ENCODE peak calls at places on chromosomes 1 and 21, in nine cellular contexts. One of them, this sample, is unnamed.

GRCh38 chr21:43881283-43881682 is 16.3 kb downstream of the AGPAT3 start:
- ATAC-seq in heart left ventricle: no peak
- ATAC-seq in naive thymus-derived CD8-positive, alpha-beta T cell: no peak
- ATAC-seq in activated T-cell treated with anti-CD3 and anti-CD28 coated beads, Interleukin-2, amount 50 U/mL, for 72 hours: peak
- ATAC-seq in GM12878: no peak
- ATAC-seq in CD8-positive, alpha-beta T cell: peak
- ATAC-seq in activated CD8-positive, alpha-beta T cell treated with anti-CD3 and anti-CD28 coated beads for 36 hours: peak
- ATAC-seq in activated B cell treated with CpG ODN at 0.5 μM for 24 hours: no peak
- ATAC-seq in psoas muscle: no peak
- ATAC-seq in this sample: peak

GRCh38 chr1:211548321-211549091 is 30.5 kb downstream of the SLC30A1 start:
- ATAC-seq in heart left ventricle: peak
- ATAC-seq in naive thymus-derived CD8-positive, alpha-beta T cell: no peak
- ATAC-seq in activated T-cell treated with anti-CD3 and anti-CD28 coated beads, Interleukin-2, amount 50 U/mL, for 72 hours: peak
- ATAC-seq in GM12878: peak
- ATAC-seq in CD8-positive, alpha-beta T cell: no peak
- ATAC-seq in activated CD8-positive, alpha-beta T cell treated with anti-CD3 and anti-CD28 coated beads for 36 hours: peak
- ATAC-seq in activated B cell treated with CpG ODN at 0.5 μM for 24 hours: no peak
- ATAC-seq in psoas muscle: no peak
- ATAC-seq in this sample: peak

GRCh38 chr21:39538453-39539042 is 74.2 kb upstream of the B3GALT5 start:
- ATAC-seq in heart left ventricle: no peak
- ATAC-seq in naive thymus-derived CD8-positive, alpha-beta T cell: no peak
- ATAC-seq in activated T-cell treated with anti-CD3 and anti-CD28 coated beads, Interleukin-2, amount 50 U/mL, for 72 hours: no peak
- ATAC-seq in GM12878: no peak
- ATAC-seq in CD8-positive, alpha-beta T cell: no peak
- ATAC-seq in activated CD8-positive, alpha-beta T cell treated with anti-CD3 and anti-CD28 coated beads for 36 hours: no peak
- ATAC-seq in activated B cell treated with CpG ODN at 0.5 μM for 24 hours: no peak
- ATAC-seq in psoas muscle: no peak
- ATAC-seq in this sample: no peak

GRCh38 chr1:215287362-215287761 is 204.8 kb downstream of the KCNK2 start:
- ATAC-seq in heart left ventricle: no peak
- ATAC-seq in naive thymus-derived CD8-positive, alpha-beta T cell: no peak
- ATAC-seq in activated T-cell treated with anti-CD3 and anti-CD28 coated beads, Interleukin-2, amount 50 U/mL, for 72 hours: no peak
- ATAC-seq in GM12878: no peak
- ATAC-seq in CD8-positive, alpha-beta T cell: no peak
- ATAC-seq in activated CD8-positive, alpha-beta T cell treated with anti-CD3 and anti-CD28 coated beads for 36 hours: no peak
- ATAC-seq in activated B cell treated with CpG ODN at 0.5 μM for 24 hours: no peak
- ATAC-seq in psoas muscle: no peak
- ATAC-seq in this sample: no peak

GRCh38 chr1:167923324-167924039 is 9.5 kb upstream of the ADCY10 start:
- ATAC-seq in heart left ventricle: no peak
- ATAC-seq in naive thymus-derived CD8-positive, alpha-beta T cell: no peak
- ATAC-seq in activated T-cell treated with anti-CD3 and anti-CD28 coated beads, Interleukin-2, amount 50 U/mL, for 72 hours: no peak
- ATAC-seq in GM12878: peak
- ATAC-seq in CD8-positive, alpha-beta T cell: no peak
- ATAC-seq in activated CD8-positive, alpha-beta T cell treated with anti-CD3 and anti-CD28 coated beads for 36 hours: no peak
- ATAC-seq in activated B cell treated with CpG ODN at 0.5 μM for 24 hours: no peak
- ATAC-seq in psoas muscle: no peak
- ATAC-seq in this sample: no peak

GRCh38 chr1:21813542-21813941 is 1.5 kb downstream of the LDLRAD2 start:
- ATAC-seq in heart left ventricle: no peak
- ATAC-seq in naive thymus-derived CD8-positive, alpha-beta T cell: no peak
- ATAC-seq in activated T-cell treated with anti-CD3 and anti-CD28 coated beads, Interleukin-2, amount 50 U/mL, for 72 hours: no peak
- ATAC-seq in GM12878: no peak
- ATAC-seq in CD8-positive, alpha-beta T cell: no peak
- ATAC-seq in activated CD8-positive, alpha-beta T cell treated with anti-CD3 and anti-CD28 coated beads for 36 hours: no peak
- ATAC-seq in activated B cell treated with CpG ODN at 0.5 μM for 24 hours: no peak
- ATAC-seq in psoas muscle: no peak
- ATAC-seq in this sample: no peak

GRCh38 chr1:9180077-9180819 is 51.3 kb upstream of the GPR157 start:
- ATAC-seq in heart left ventricle: no peak
- ATAC-seq in naive thymus-derived CD8-positive, alpha-beta T cell: no peak
- ATAC-seq in activated T-cell treated with anti-CD3 and anti-CD28 coated beads, Interleukin-2, amount 50 U/mL, for 72 hours: no peak
- ATAC-seq in GM12878: no peak
- ATAC-seq in CD8-positive, alpha-beta T cell: no peak
- ATAC-seq in activated CD8-positive, alpha-beta T cell treated with anti-CD3 and anti-CD28 coated beads for 36 hours: no peak
- ATAC-seq in activated B cell treated with CpG ODN at 0.5 μM for 24 hours: no peak
- ATAC-seq in psoas muscle: no peak
- ATAC-seq in this sample: no peak

GRCh38 chr1:35925741-35926140 is 5.2 kb upstream of the AGO3 start:
- ATAC-seq in heart left ventricle: peak
- ATAC-seq in naive thymus-derived CD8-positive, alpha-beta T cell: no peak
- ATAC-seq in activated T-cell treated with anti-CD3 and anti-CD28 coated beads, Interleukin-2, amount 50 U/mL, for 72 hours: no peak
- ATAC-seq in GM12878: no peak
- ATAC-seq in CD8-positive, alpha-beta T cell: no peak
- ATAC-seq in activated CD8-positive, alpha-beta T cell treated with anti-CD3 and anti-CD28 coated beads for 36 hours: no peak
- ATAC-seq in activated B cell treated with CpG ODN at 0.5 μM for 24 hours: no peak
- ATAC-seq in psoas muscle: no peak
- ATAC-seq in this sample: no peak

GRCh38 chr1:30283199-30283962 is 440.0 kb downstream of the MATN1 start:
- ATAC-seq in heart left ventricle: no peak
- ATAC-seq in naive thymus-derived CD8-positive, alpha-beta T cell: no peak
- ATAC-seq in activated T-cell treated with anti-CD3 and anti-CD28 coated beads, Interleukin-2, amount 50 U/mL, for 72 hours: peak
- ATAC-seq in GM12878: no peak
- ATAC-seq in CD8-positive, alpha-beta T cell: no peak
- ATAC-seq in activated CD8-positive, alpha-beta T cell treated with anti-CD3 and anti-CD28 coated beads for 36 hours: peak
- ATAC-seq in activated B cell treated with CpG ODN at 0.5 μM for 24 hours: no peak
- ATAC-seq in psoas muscle: no peak
- ATAC-seq in this sample: peak

GRCh38 chr1:108961198-108961597 is 2.1 kb downstream of the CLCC1 start:
- ATAC-seq in heart left ventricle: no peak
- ATAC-seq in naive thymus-derived CD8-positive, alpha-beta T cell: no peak
- ATAC-seq in activated T-cell treated with anti-CD3 and anti-CD28 coated beads, Interleukin-2, amount 50 U/mL, for 72 hours: no peak
- ATAC-seq in GM12878: no peak
- ATAC-seq in CD8-positive, alpha-beta T cell: no peak
- ATAC-seq in activated CD8-positive, alpha-beta T cell treated with anti-CD3 and anti-CD28 coated beads for 36 hours: no peak
- ATAC-seq in activated B cell treated with CpG ODN at 0.5 μM for 24 hours: no peak
- ATAC-seq in psoas muscle: no peak
- ATAC-seq in this sample: peak

GRCh38 chr1:202247837-202248795 is 54.5 kb downstream of the LGR6 start:
- ATAC-seq in heart left ventricle: no peak
- ATAC-seq in naive thymus-derived CD8-positive, alpha-beta T cell: no peak
- ATAC-seq in activated T-cell treated with anti-CD3 and anti-CD28 coated beads, Interleukin-2, amount 50 U/mL, for 72 hours: no peak
- ATAC-seq in GM12878: no peak
- ATAC-seq in CD8-positive, alpha-beta T cell: no peak
- ATAC-seq in activated CD8-positive, alpha-beta T cell treated with anti-CD3 and anti-CD28 coated beads for 36 hours: no peak
- ATAC-seq in activated B cell treated with CpG ODN at 0.5 μM for 24 hours: no peak
- ATAC-seq in psoas muscle: peak
- ATAC-seq in this sample: no peak

GRCh38 chr1:235734335-235734734 is 84.8 kb upstream of the GNG4 start:
- ATAC-seq in heart left ventricle: no peak
- ATAC-seq in naive thymus-derived CD8-positive, alpha-beta T cell: peak
- ATAC-seq in activated T-cell treated with anti-CD3 and anti-CD28 coated beads, Interleukin-2, amount 50 U/mL, for 72 hours: peak
- ATAC-seq in GM12878: no peak
- ATAC-seq in CD8-positive, alpha-beta T cell: peak
- ATAC-seq in activated CD8-positive, alpha-beta T cell treated with anti-CD3 and anti-CD28 coated beads for 36 hours: peak
- ATAC-seq in activated B cell treated with CpG ODN at 0.5 μM for 24 hours: no peak
- ATAC-seq in psoas muscle: no peak
- ATAC-seq in this sample: peak

GRCh38 chr1:110240476-110241210 is 30.5 kb downstream of the KCNC4 start:
- ATAC-seq in heart left ventricle: no peak
- ATAC-seq in naive thymus-derived CD8-positive, alpha-beta T cell: no peak
- ATAC-seq in activated T-cell treated with anti-CD3 and anti-CD28 coated beads, Interleukin-2, amount 50 U/mL, for 72 hours: no peak
- ATAC-seq in GM12878: no peak
- ATAC-seq in CD8-positive, alpha-beta T cell: no peak
- ATAC-seq in activated CD8-positive, alpha-beta T cell treated with anti-CD3 and anti-CD28 coated beads for 36 hours: no peak
- ATAC-seq in activated B cell treated with CpG ODN at 0.5 μM for 24 hours: no peak
- ATAC-seq in psoas muscle: no peak
- ATAC-seq in this sample: no peak

GRCh38 chr1:197546989-197547388 is 228.3 kb downstream of the DENND1B start:
- ATAC-seq in heart left ventricle: no peak
- ATAC-seq in naive thymus-derived CD8-positive, alpha-beta T cell: no peak
- ATAC-seq in activated T-cell treated with anti-CD3 and anti-CD28 coated beads, Interleukin-2, amount 50 U/mL, for 72 hours: no peak
- ATAC-seq in GM12878: no peak
- ATAC-seq in CD8-positive, alpha-beta T cell: no peak
- ATAC-seq in activated CD8-positive, alpha-beta T cell treated with anti-CD3 and anti-CD28 coated beads for 36 hours: no peak
- ATAC-seq in activated B cell treated with CpG ODN at 0.5 μM for 24 hours: no peak
- ATAC-seq in psoas muscle: no peak
- ATAC-seq in this sample: no peak

GRCh38 chr1:221023482-221023881 is 144.2 kb downstream of the HLX start:
- ATAC-seq in heart left ventricle: no peak
- ATAC-seq in naive thymus-derived CD8-positive, alpha-beta T cell: no peak
- ATAC-seq in activated T-cell treated with anti-CD3 and anti-CD28 coated beads, Interleukin-2, amount 50 U/mL, for 72 hours: no peak
- ATAC-seq in GM12878: no peak
- ATAC-seq in CD8-positive, alpha-beta T cell: no peak
- ATAC-seq in activated CD8-positive, alpha-beta T cell treated with anti-CD3 and anti-CD28 coated beads for 36 hours: no peak
- ATAC-seq in activated B cell treated with CpG ODN at 0.5 μM for 24 hours: no peak
- ATAC-seq in psoas muscle: no peak
- ATAC-seq in this sample: no peak

GRCh38 chr1:175162955-175163354 is 29.6 kb downstream of the KIAA0040 start:
- ATAC-seq in heart left ventricle: no peak
- ATAC-seq in naive thymus-derived CD8-positive, alpha-beta T cell: no peak
- ATAC-seq in activated T-cell treated with anti-CD3 and anti-CD28 coated beads, Interleukin-2, amount 50 U/mL, for 72 hours: no peak
- ATAC-seq in GM12878: no peak
- ATAC-seq in CD8-positive, alpha-beta T cell: no peak
- ATAC-seq in activated CD8-positive, alpha-beta T cell treated with anti-CD3 and anti-CD28 coated beads for 36 hours: no peak
- ATAC-seq in activated B cell treated with CpG ODN at 0.5 μM for 24 hours: no peak
- ATAC-seq in psoas muscle: no peak
- ATAC-seq in this sample: no peak

GRCh38 chr1:62318756-62319544 is at the start of gene KANK4:
- ATAC-seq in heart left ventricle: peak
- ATAC-seq in naive thymus-derived CD8-positive, alpha-beta T cell: no peak
- ATAC-seq in activated T-cell treated with anti-CD3 and anti-CD28 coated beads, Interleukin-2, amount 50 U/mL, for 72 hours: peak
- ATAC-seq in GM12878: no peak
- ATAC-seq in CD8-positive, alpha-beta T cell: no peak
- ATAC-seq in activated CD8-positive, alpha-beta T cell treated with anti-CD3 and anti-CD28 coated beads for 36 hours: peak
- ATAC-seq in activated B cell treated with CpG ODN at 0.5 μM for 24 hours: no peak
- ATAC-seq in psoas muscle: peak
- ATAC-seq in this sample: peak

This sample was measured in activated T-helper 17 cell treated with anti-CD3 and anti-CD28 coated beads, Interleukin-2, amount 50 U/mL, for 72 hours.